ENCODE peak calls at places on chromosomes 11 and 22, in eight cellular contexts. D is cardiac muscle cell, N is GM23338, Q is Ammon's horn, F is KBM-7, Z is NCI-H446, E is HEK293T, C is brain pericyte. I is an unnamed sample.

GRCh38 chr11:128867277-128867676 is at the start of gene KCNJ1:
- DNase-seq in D (no peak), N (no peak), Q (no peak), F (peak), Z (no peak), E (no peak), C (no peak), I (no peak)

GRCh38 chr11:7844521-7844920 is 47.8 kb upstream of the OR5P2 start:
- DNase-seq in D (no peak), N (peak), Q (no peak), F (no peak), Z (no peak), E (no peak), C (no peak), I (no peak)

GRCh38 chr11:44387415-44387814 is 77.5 kb upstream of the ALX4 start:
- DNase-seq in D (no peak), N (no peak), Q (no peak), F (no peak), Z (no peak), E (no peak), C (no peak), I (no peak)

GRCh38 chr11:69510471-69511357 is 29.3 kb downstream of the LINC01488 start:
- DNase-seq in D (peak), N (no peak), Q (no peak), F (no peak), Z (no peak), E (no peak), C (no peak), I (no peak)

GRCh38 chr11:93842461-93842860 is 8.0 kb downstream of the VSTM5 start:
- DNase-seq in D (peak), N (no peak), Q (no peak), F (no peak), Z (no peak), E (no peak), C (no peak), I (no peak)

GRCh38 chr22:30572840-30573593 is 1.4 kb downstream of the GAL3ST1 start:
- DNase-seq in D (no peak), N (no peak), Q (peak), F (no peak), Z (no peak), E (no peak), C (no peak), I (no peak)

GRCh38 chr11:118488480-118489109 is 38.7 kb upstream of the TTC36 start:
- DNase-seq in D (peak), N (peak), Q (peak), F (peak), Z (peak), E (peak), C (peak), I (peak)

GRCh38 chr11:98862169-98862568 is 158.6 kb upstream of the CNTN5 start:
- DNase-seq in D (no peak), N (no peak), Q (no peak), F (no peak), Z (no peak), E (no peak), C (no peak), I (no peak)

GRCh38 chr11:93054881-93055280 is 85.4 kb downstream of the MTNR1B start:
- DNase-seq in D (peak), N (no peak), Q (peak), F (no peak), Z (no peak), E (no peak), C (peak), I (no peak)

GRCh38 chr22:23395476-23396361 is 184.4 kb downstream of the IGLL1 start:
- DNase-seq in D (no peak), N (no peak), Q (no peak), F (no peak), Z (no peak), E (no peak), C (no peak), I (no peak)

GRCh38 chr22:45344339-45344738 is 34.6 kb downstream of the FAM118A start:
- DNase-seq in D (peak), N (peak), Q (peak), F (no peak), Z (no peak), E (peak), C (no peak), I (no peak)

GRCh38 chr22:30386960-30387848 is at the start of gene RNF215:
- DNase-seq in D (peak), N (peak), Q (peak), F (peak), Z (no peak), E (peak), C (peak), I (peak)

GRCh38 chr11:92611157-92611556 is 358.3 kb upstream of the MTNR1B start:
- DNase-seq in D (no peak), N (peak), Q (no peak), F (no peak), Z (no peak), E (no peak), C (no peak), I (no peak)

GRCh38 chr11:23555085-23555484 is 694.8 kb upstream of the CCDC179 start:
- DNase-seq in D (peak), N (no peak), Q (no peak), F (no peak), Z (no peak), E (no peak), C (no peak), I (no peak)

GRCh38 chr11:112817376-112817775 is 143.8 kb upstream of the NCAM1 start:
- DNase-seq in D (no peak), N (peak), Q (no peak), F (no peak), Z (no peak), E (no peak), C (no peak), I (no peak)

GRCh38 chr11:95345651-95346050 is 114.6 kb upstream of the SESN3 start:
- DNase-seq in D (no peak), N (no peak), Q (no peak), F (no peak), Z (no peak), E (no peak), C (no peak), I (no peak)

GRCh38 chr11:10911907-10912306 is 54.1 kb upstream of the ZBED5 start:
- DNase-seq in D (peak), N (peak), Q (no peak), F (no peak), Z (no peak), E (no peak), C (no peak), I (no peak)

GRCh38 chr11:19756675-19757475 is 44.2 kb downstream of the NAV2 start:
- DNase-seq in D (peak), N (no peak), Q (peak), F (no peak), Z (no peak), E (no peak), C (no peak), I (no peak)

GRCh38 chr22:18929459-18929858 is 6.6 kb downstream of the PRODH start:
- DNase-seq in D (no peak), N (no peak), Q (no peak), F (no peak), Z (no peak), E (no peak), C (no peak), I (no peak)

GRCh38 chr22:38655532-38656255 is 498 bp downstream of the FAM227A start:
- DNase-seq in D (peak), N (no peak), Q (peak), F (no peak), Z (no peak), E (peak), C (no peak), I (peak)